ENCODE peak calls at places on chromosome 1, in six cellular contexts. R, N, K, W, X and A are unnamed samples.

GRCh38 chr1:209767706-209768105 is 11.9 kb downstream of the TRAF3IP3 start:
- DNase-seq in X (no peak), N (no peak), K (peak), W (no peak), R (no peak), A (no peak)

GRCh38 chr1:214460304-214460916 is 91.0 kb downstream of the PTPN14 start:
- DNase-seq in K (no peak), R (no peak), X (no peak), W (no peak), N (no peak), A (no peak)

GRCh38 chr1:40185951-40186864 is 25.0 kb downstream of the RLF start:
- DNase-seq in R (peak), N (no peak), W (no peak), K (peak), X (no peak), A (no peak)

GRCh38 chr1:116351914-116352313 is 21.1 kb upstream of the ATP1A1 start:
- DNase-seq in N (no peak), W (no peak), R (no peak), K (no peak), X (no peak), A (no peak)

GRCh38 chr1:983736-984475 is 2.0 kb upstream of the PERM1 start:
- DNase-seq in X (peak), K (peak), N (peak), R (no peak), W (peak), A (peak)

GRCh38 chr1:109425902-109426277 is 358 bp downstream of the PSMA5 start:
- DNase-seq in R (no peak), K (peak), N (no peak), X (peak), W (no peak), A (peak)

GRCh38 chr1:224219612-224220011 is 36.6 kb downstream of the DEGS1 start:
- DNase-seq in N (no peak), W (no peak), X (no peak), K (no peak), R (no peak), A (peak)

GRCh38 chr1:218772575-218772974 is 401.1 kb upstream of the LYPLAL1 start:
- DNase-seq in R (peak), N (no peak), X (no peak), W (no peak), K (no peak), A (peak)

GRCh38 chr1:111639602-111640198 is 20.1 kb downstream of the RAP1A start:
- DNase-seq in W (no peak), N (no peak), X (no peak), R (no peak), K (no peak), A (no peak)